ENCODE peak calls at places on chromosomes 3 and 15, in nine cellular contexts. B is A549, D is transverse colon, R is suprapubic skin, A is K562, T is tibial nerve, W is ovary, M is sigmoid colon, P is upper lobe of left lung. Q is an unnamed sample.

GRCh38 chr3:60669636-60670035 is 581.6 kb downstream of the FHIT start:
- DNase-seq in B (no peak), D (no peak), R (no peak), A (no peak), T (no peak), W (no peak), M (no peak), P (no peak), Q (no peak)

GRCh38 chr15:73773428-73773827 is 20.3 kb upstream of the INSYN1 start:
- DNase-seq in B (no peak), D (no peak), R (no peak), A (no peak), T (no peak), W (no peak), M (no peak), P (no peak), Q (no peak)

GRCh38 chr15:95363636-95364035 is 966.9 kb upstream of the NR2F2 start:
- DNase-seq in B (no peak), D (no peak), R (no peak), A (no peak), T (no peak), W (no peak), M (no peak), P (no peak), Q (no peak)

GRCh38 chr15:65423977-65424679 is 1.4 kb upstream of the IGDCC4 start:
- DNase-seq in B (no peak), D (no peak), R (peak), A (peak), T (no peak), W (no peak), M (peak), P (no peak), Q (no peak)

GRCh38 chr3:64179860-64180259 is 45.4 kb downstream of the PRICKLE2 start:
- DNase-seq in B (no peak), D (no peak), R (no peak), A (no peak), T (no peak), W (no peak), M (no peak), P (no peak), Q (no peak)

GRCh38 chr3:12423918-12424634 is 60.2 kb upstream of the TSEN2 start:
- DNase-seq in B (no peak), D (no peak), R (no peak), A (no peak), T (no peak), W (no peak), M (no peak), P (no peak), Q (peak)

GRCh38 chr15:90901799-90902655 is 1.1 kb upstream of the MAN2A2 start:
- DNase-seq in B (peak), D (peak), R (peak), A (peak), T (peak), W (peak), M (peak), P (peak), Q (peak)

GRCh38 chr3:39917060-39917773 is 107.8 kb downstream of the MYRIP start:
- DNase-seq in B (no peak), D (no peak), R (no peak), A (no peak), T (no peak), W (no peak), M (no peak), P (no peak), Q (no peak)

GRCh38 chr15:88218557-88219214 is 37.9 kb downstream of the NTRK3 start:
- DNase-seq in B (no peak), D (no peak), R (no peak), A (no peak), T (no peak), W (no peak), M (no peak), P (no peak), Q (no peak)

GRCh38 chr3:154310840-154311239 is 13.4 kb downstream of the DHX36 start:
- DNase-seq in B (no peak), D (no peak), R (no peak), A (no peak), T (no peak), W (no peak), M (no peak), P (no peak), Q (no peak)

GRCh38 chr3:168914662-168915061 is 748.9 kb downstream of the MECOM start:
- DNase-seq in B (no peak), D (no peak), R (no peak), A (no peak), T (no peak), W (no peak), M (no peak), P (no peak), Q (no peak)

GRCh38 chr15:42100021-42100800 is 5.8 kb upstream of the PLA2G4D start:
- DNase-seq in B (no peak), D (no peak), R (no peak), A (no peak), T (no peak), W (no peak), M (no peak), P (peak), Q (peak)

GRCh38 chr3:125641901-125642300 is 46.6 kb upstream of the OSBPL11 start:
- DNase-seq in B (no peak), D (no peak), R (no peak), A (no peak), T (no peak), W (no peak), M (no peak), P (no peak), Q (no peak)
- TF ChIP-seq EP300 in B (no peak), D (no peak), R (no peak), A (no peak), T (no peak), W (no peak), M (no peak), P (no peak), Q (no peak)

DNA sequence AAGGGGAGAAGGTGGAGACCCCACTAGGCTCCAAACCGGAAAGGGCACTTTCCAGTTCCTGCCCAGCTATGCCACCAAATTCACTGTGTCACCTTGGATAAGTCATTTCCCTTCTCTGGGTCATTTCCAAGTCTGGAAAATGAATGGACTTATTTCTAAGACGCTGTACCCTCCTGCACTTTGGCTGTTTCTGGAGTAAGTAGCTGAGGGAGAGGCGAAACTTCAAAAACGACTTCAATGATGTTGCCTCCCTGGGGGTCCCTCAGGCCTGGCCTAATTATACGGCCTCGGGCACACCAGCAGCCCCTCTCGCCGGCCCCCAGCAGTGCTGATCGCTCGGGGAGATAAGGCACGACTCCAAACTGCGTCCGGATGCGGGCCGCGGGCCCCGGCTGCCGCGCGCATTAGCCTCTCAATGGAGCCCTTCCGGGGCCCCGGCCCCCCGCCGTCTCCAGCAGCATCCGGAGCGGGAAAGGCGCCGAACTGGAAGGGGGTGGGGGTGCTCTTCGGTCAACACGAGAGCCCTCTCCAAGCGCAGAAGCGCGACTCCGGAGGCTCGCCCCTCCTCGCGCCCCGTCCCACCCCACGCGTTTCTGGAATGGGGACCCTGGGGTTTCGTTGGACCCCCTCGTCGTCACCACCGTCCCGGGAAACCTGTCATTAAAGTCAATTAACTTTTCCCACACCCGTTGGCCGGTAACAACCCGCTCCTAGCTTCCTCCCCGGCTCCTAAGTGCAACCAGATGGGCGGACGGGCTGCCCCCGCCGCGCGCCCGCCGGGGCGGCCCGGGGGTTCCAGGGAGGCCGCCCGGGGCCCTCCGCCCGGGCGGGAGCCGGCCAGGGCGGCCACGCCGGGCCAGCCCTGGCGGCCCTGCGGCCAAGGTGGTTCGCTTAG is 4.8 kb downstream of the HES1 start:
- DNase-seq in B (no peak), D (peak), R (no peak), A (peak), T (no peak), W (peak), M (peak), P (peak), Q (peak)
- TF ChIP-seq POLR2A in B (no peak), D (no peak), R (no peak), A (peak), T (no peak), W (no peak), M (no peak), P (peak), Q (no peak)

GRCh38 chr15:69491051-69491505 is 38.5 kb downstream of the RPLP1 start:
- DNase-seq in B (no peak), D (no peak), R (peak), A (no peak), T (peak), W (no peak), M (peak), P (no peak), Q (no peak)
- TF ChIP-seq EP300 in B (no peak), D (no peak), R (no peak), A (no peak), T (no peak), W (no peak), M (no peak), P (no peak), Q (no peak)

DNA sequence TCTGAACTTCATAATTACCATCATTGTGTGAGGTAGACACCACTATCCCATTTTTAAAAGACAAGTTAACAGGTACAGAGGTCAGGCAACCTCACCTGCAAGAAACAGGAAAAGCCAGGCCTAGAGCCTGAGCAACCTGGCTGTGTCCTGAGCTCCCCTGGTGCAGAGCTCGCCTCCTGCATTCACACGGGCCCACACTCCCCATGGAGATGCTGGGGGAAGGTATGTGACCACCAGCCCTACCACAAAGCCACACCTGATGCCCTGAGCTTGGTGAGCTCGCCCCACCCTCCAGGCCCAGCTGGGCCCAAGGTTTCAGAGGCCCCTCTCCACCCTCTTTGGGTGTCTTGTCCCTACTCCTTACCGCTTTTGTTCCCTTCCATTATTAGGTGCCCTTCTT is 1.2 kb upstream of the EFCAB12 start:
- DNase-seq in B (no peak), D (no peak), R (no peak), A (no peak), T (no peak), W (no peak), M (no peak), P (no peak), Q (no peak)
- TF ChIP-seq POLR2A in B (no peak), D (no peak), R (no peak), A (no peak), T (no peak), W (no peak), M (no peak), P (no peak), Q (no peak)

GRCh38 chr15:37090543-37091175 is 9.7 kb downstream of the MEIS2 start:
- DNase-seq in B (no peak), D (no peak), R (no peak), A (no peak), T (no peak), W (no peak), M (no peak), P (no peak), Q (no peak)
- TF ChIP-seq EP300 in B (no peak), D (no peak), R (no peak), A (no peak), T (no peak), W (no peak), M (no peak), P (no peak), Q (no peak)

GRCh38 chr3:150147776-150148175 is 177.1 kb upstream of the PFN2 start:
- DNase-seq in B (no peak), D (no peak), R (no peak), A (no peak), T (no peak), W (no peak), M (no peak), P (no peak), Q (no peak)
- TF ChIP-seq POLR2A in B (no peak), D (no peak), R (no peak), A (no peak), T (no peak), W (no peak), M (no peak), P (no peak), Q (no peak)

GRCh38 chr15:100717596-100717995 is 115.2 kb downstream of the ASB7 start:
- DNase-seq in B (no peak), D (no peak), R (no peak), A (no peak), T (no peak), W (no peak), M (peak), P (no peak), Q (no peak)

GRCh38 chr15:100714034-100714748 is 111.8 kb downstream of the ASB7 start:
- DNase-seq in B (no peak), D (no peak), R (no peak), A (no peak), T (no peak), W (peak), M (peak), P (peak), Q (no peak)

GRCh38 chr15:100714749-100715342 is 112.5 kb downstream of the ASB7 start:
- DNase-seq in B (no peak), D (no peak), R (no peak), A (no peak), T (no peak), W (no peak), M (no peak), P (no peak), Q (no peak)

GRCh38 chr15:100716456-100717085 is 114.2 kb downstream of the ASB7 start:
- DNase-seq in B (no peak), D (no peak), R (no peak), A (no peak), T (no peak), W (no peak), M (no peak), P (peak), Q (no peak)

GRCh38 chr15:100715571-100716455 is 113.4 kb downstream of the ASB7 start:
- DNase-seq in B (no peak), D (peak), R (no peak), A (no peak), T (no peak), W (no peak), M (peak), P (peak), Q (no peak)
- TF ChIP-seq EP300 in B (no peak), D (no peak), R (no peak), A (no peak), T (no peak), W (no peak), M (no peak), P (peak), Q (no peak)

GRCh38 chr3:30303770-30304169 is 302.6 kb upstream of the TGFBR2 start:
- DNase-seq in B (no peak), D (no peak), R (no peak), A (no peak), T (no peak), W (no peak), M (no peak), P (no peak), Q (no peak)
- TF ChIP-seq POLR2A in B (no peak), D (no peak), R (no peak), A (no peak), T (no peak), W (no peak), M (no peak), P (no peak), Q (no peak)

Q was measured in stomach.